ENCODE peak calls at places on chromosomes 3 and 15, in five cellular contexts. E is HFFc6, N is IMR-90, I is globus pallidus, Z is AG04450. J is an unnamed sample.

GRCh38 chr3:50230833-50231125 is 5.2 kb upstream of the GNAI2 start:
- DNase-seq in Z (no peak), E (no peak), N (peak), I (no peak), J (no peak)

GRCh38 chr15:73493936-73494335 is 51.0 kb downstream of the REC114 start:
- DNase-seq in Z (no peak), N (no peak), I (no peak), E (no peak), J (no peak)

GRCh38 chr15:98966036-98966787 is 41.4 kb downstream of the PGPEP1L start:
- DNase-seq in Z (no peak), E (no peak), N (peak), I (no peak), J (no peak)

GRCh38 chr3:140343211-140343610 is 334.7 kb upstream of the TRIM42 start:
- DNase-seq in N (no peak), Z (no peak), E (no peak), I (no peak), J (peak)

GRCh38 chr3:74862501-74862900 is 248.0 kb upstream of the CNTN3 start:
- DNase-seq in I (no peak), N (no peak), Z (no peak), E (no peak), J (no peak)

GRCh38 chr3:126480251-126480650 is 4.6 kb upstream of the ZXDC start:
- DNase-seq in Z (no peak), E (no peak), N (no peak), I (no peak), J (no peak)

GRCh38 chr3:17373304-17373703 is 369.1 kb downstream of the TBC1D5 start:
- DNase-seq in Z (no peak), E (no peak), I (no peak), N (no peak), J (no peak)

GRCh38 chr3:11713171-11713570 is 69.5 kb upstream of the VGLL4 start:
- DNase-seq in Z (no peak), N (no peak), E (no peak), I (no peak), J (no peak)

GRCh38 chr3:34248352-34248751 is 449.9 kb downstream of the PDCD6IP start:
- DNase-seq in Z (no peak), N (no peak), I (no peak), E (no peak), J (no peak)

GRCh38 chr3:53740946-53741345 is 105.3 kb downstream of the CHDH start:
- DNase-seq in Z (no peak), E (no peak), I (no peak), N (no peak), J (peak)

GRCh38 chr15:68783226-68784054 is 37.3 kb downstream of the ANP32A start:
- DNase-seq in I (no peak), Z (no peak), N (no peak), E (no peak), J (no peak)

GRCh38 chr3:126908752-126909275 is 74.1 kb upstream of the PLXNA1 start:
- DNase-seq in Z (no peak), N (no peak), E (no peak), I (no peak), J (peak)

GRCh38 chr15:89847101-89847500 is 32.4 kb upstream of the ANPEP start:
- DNase-seq in E (no peak), I (no peak), Z (no peak), N (no peak), J (no peak)

GRCh38 chr15:80970018-80970657 is 19.5 kb downstream of the MESD start:
- DNase-seq in Z (no peak), E (peak), I (peak), N (peak), J (peak)

GRCh38 chr15:87527416-87527815 is 729.1 kb downstream of the NTRK3 start:
- DNase-seq in I (no peak), Z (no peak), E (no peak), N (no peak), J (no peak)

GRCh38 chr3:3081659-3082546 is 28.3 kb downstream of the IL5RA start:
- DNase-seq in Z (no peak), I (no peak), N (no peak), E (no peak), J (no peak)

GRCh38 chr15:49979705-49980382 is 139.2 kb downstream of the ATP8B4 start:
- DNase-seq in N (peak), E (no peak), I (no peak), Z (no peak), J (no peak)

GRCh38 chr3:24387493-24387892 is 107.2 kb downstream of the THRB start:
- DNase-seq in I (no peak), E (no peak), Z (no peak), N (no peak), J (peak)

GRCh38 chr3:98761656-98762229 is 1.4 kb upstream of the ST3GAL6 start:
- DNase-seq in N (no peak), E (no peak), Z (no peak), I (no peak), J (no peak)

GRCh38 chr3:190811775-190812480 is 50.6 kb downstream of the GMNC start:
- DNase-seq in N (peak), Z (peak), I (peak), E (peak), J (peak)

GRCh38 chr3:52606373-52607085 is 70.1 kb downstream of the UQCC5 start:
- DNase-seq in N (peak), Z (no peak), I (peak), E (peak), J (peak)

GRCh38 chr3:65230251-65231140 is 542.7 kb upstream of the ADAMTS9 start:
- DNase-seq in N (no peak), E (no peak), I (no peak), Z (no peak), J (no peak)

GRCh38 chr3:71441217-71441924 is 142.2 kb downstream of the FOXP1 start:
- DNase-seq in I (peak), E (no peak), N (no peak), Z (no peak), J (no peak)

GRCh38 chr3:156750874-156751245 is 75.3 kb upstream of the LEKR1 start:
- DNase-seq in N (peak), E (peak), Z (no peak), I (no peak), J (no peak)

GRCh38 chr3:88220126-88220525 is 70.4 kb downstream of the C3orf38 start:
- DNase-seq in Z (no peak), N (no peak), I (no peak), E (no peak), J (no peak)

GRCh38 chr3:169528289-169528688 is 135.2 kb downstream of the MECOM start:
- DNase-seq in Z (no peak), E (no peak), N (peak), I (no peak), J (peak)

GRCh38 chr15:39543651-39544050 is 37.2 kb upstream of the THBS1 start:
- DNase-seq in E (no peak), N (no peak), I (no peak), Z (no peak), J (peak)

GRCh38 chr3:46670891-46671427 is 22.5 kb downstream of the ALS2CL start:
- DNase-seq in N (no peak), E (no peak), Z (no peak), I (no peak), J (no peak)

GRCh38 chr3:139414608-139415224 is 25.3 kb upstream of the COPB2 start:
- DNase-seq in I (no peak), N (no peak), E (no peak), Z (no peak), J (no peak)

GRCh38 chr3:185473290-185473815 is 25.5 kb downstream of the TMEM41A start:
- DNase-seq in Z (no peak), I (no peak), E (no peak), N (peak), J (no peak)

GRCh38 chr3:27310693-27311092 is 58.5 kb downstream of the NEK10 start:
- DNase-seq in E (no peak), Z (no peak), N (no peak), I (no peak), J (no peak)

GRCh38 chr3:31132132-31132769 is 237.8 kb upstream of the GADL1 start:
- DNase-seq in E (peak), N (peak), Z (peak), I (peak), J (peak)

GRCh38 chr15:41581110-41581509 is 22.1 kb downstream of the TYRO3 start:
- DNase-seq in E (no peak), N (no peak), Z (no peak), I (no peak), J (no peak)

GRCh38 chr15:40420793-40421192 is 15.2 kb downstream of the IVD start:
- DNase-seq in I (no peak), E (no peak), Z (no peak), N (no peak), J (no peak)